ENCODE peak calls at places on chromosomes 7 and 10, in four cellular contexts. W, R, X and Z are unnamed samples.

GRCh38 chr10:82377608-82378007 is 502.6 kb downstream of the NRG3 start:
- DNase-seq in X (no peak), R (no peak), W (no peak), Z (no peak)

GRCh38 chr7:21367081-21367480 is 60.8 kb upstream of the SP4 start:
- DNase-seq in W (no peak), X (peak), R (no peak), Z (peak)

GRCh38 chr10:34655286-34656170 is 159.6 kb downstream of the PARD3 start:
- DNase-seq in W (no peak), X (peak), R (no peak), Z (peak)

GRCh38 chr7:117567781-117568180 is 88.0 kb downstream of the CFTR start:
- DNase-seq in X (no peak), W (no peak), R (no peak), Z (no peak)

GRCh38 chr7:27560706-27561235 is 101.9 kb downstream of the HIBADH start:
- DNase-seq in R (no peak), X (no peak), W (no peak), Z (no peak)

GRCh38 chr7:1706721-1707613 is 36.9 kb downstream of the ELFN1 start:
- DNase-seq in R (no peak), X (no peak), W (no peak), Z (no peak)

GRCh38 chr10:97210576-97210975 is 24.8 kb upstream of the SLIT1 start:
- DNase-seq in R (peak), W (peak), X (peak), Z (peak)

GRCh38 chr7:123601530-123601929 is at the start of gene ASB15:
- DNase-seq in X (no peak), R (no peak), W (no peak), Z (no peak)

GRCh38 chr7:74290590-74290950 is 1.4 kb downstream of the CLIP2 start:
- DNase-seq in X (no peak), R (no peak), W (no peak), Z (peak)

GRCh38 chr10:94116848-94117247 is 123.1 kb downstream of the PLCE1 start:
- DNase-seq in W (no peak), X (no peak), R (no peak), Z (no peak)

GRCh38 chr10:5530846-5531557 is 6.2 kb downstream of the CALML3 start:
- DNase-seq in W (no peak), X (no peak), R (no peak), Z (no peak)

GRCh38 chr7:1586827-1587705 is 17.2 kb upstream of the PSMG3 start:
- DNase-seq in R (no peak), W (no peak), X (no peak), Z (no peak)

GRCh38 chr7:48173313-48173712 is 2.1 kb downstream of the ABCA13 start:
- DNase-seq in W (no peak), R (no peak), X (no peak), Z (no peak)